ENCODE peak calls at places on chromosomes 16 and 17, in seven cellular contexts. U, K, H, Y, G, T and C are unnamed samples.

GRCh38 chr16:30934827-30935557 is 11.6 kb downstream of the FBXL19 start:
- DNase-seq in U (no peak), K (peak), H (no peak), Y (no peak), G (no peak), T (no peak), C (no peak)

GRCh38 chr16:3115011-3115410 is 2.6 kb downstream of the ZNF205 start:
- DNase-seq in U (no peak), K (no peak), H (no peak), Y (no peak), G (no peak), T (no peak), C (no peak)

GRCh38 chr17:43599835-43600234 is 53.7 kb upstream of the ETV4 start:
- DNase-seq in U (no peak), K (peak), H (no peak), Y (no peak), G (no peak), T (no peak), C (no peak)

GRCh38 chr16:24336491-24336890 is 80.4 kb downstream of the CACNG3 start:
- DNase-seq in U (no peak), K (no peak), H (no peak), Y (no peak), G (no peak), T (no peak), C (no peak)

GRCh38 chr17:20028436-20028835 is 19.3 kb downstream of the SPECC1 start:
- DNase-seq in U (no peak), K (no peak), H (no peak), Y (no peak), G (no peak), T (no peak), C (no peak)

GRCh38 chr17:77863814-77864161 is 94.7 kb upstream of the TNRC6C start:
- DNase-seq in U (no peak), K (peak), H (no peak), Y (no peak), G (no peak), T (no peak), C (no peak)

GRCh38 chr17:7673239-7673638 is 14.1 kb downstream of the TP53 start:
- DNase-seq in U (peak), K (no peak), H (peak), Y (no peak), G (no peak), T (peak), C (no peak)

GRCh38 chr16:81604960-81605383 is 160.4 kb downstream of the CMIP start:
- DNase-seq in U (no peak), K (peak), H (no peak), Y (no peak), G (no peak), T (peak), C (no peak)

GRCh38 chr16:54475019-54475418 is 188.4 kb upstream of the IRX3 start:
- DNase-seq in U (no peak), K (no peak), H (no peak), Y (no peak), G (no peak), T (no peak), C (no peak)

GRCh38 chr17:77491921-77492445 is 351.2 kb downstream of the SEC14L1 start:
- DNase-seq in U (no peak), K (no peak), H (no peak), Y (no peak), G (no peak), T (no peak), C (no peak)

GRCh38 chr16:11224096-11224893 is 31.7 kb downstream of the SOCS1 start:
- DNase-seq in U (peak), K (peak), H (peak), Y (no peak), G (no peak), T (peak), C (no peak)

GRCh38 chr17:29155235-29155965 is 24.8 kb downstream of the MYO18A start:
- DNase-seq in U (peak), K (peak), H (no peak), Y (no peak), G (no peak), T (no peak), C (no peak)

GRCh38 chr17:16215965-16216316 is 607 bp upstream of the NCOR1 start:
- DNase-seq in U (no peak), K (no peak), H (no peak), Y (no peak), G (no peak), T (peak), C (no peak)

GRCh38 chr16:12027091-12027490 is 50.6 kb downstream of the SNX29 start:
- DNase-seq in U (no peak), K (no peak), H (no peak), Y (no peak), G (no peak), T (peak), C (no peak)

GRCh38 chr16:88331989-88332920 is 50.5 kb upstream of the ZNF469 start:
- DNase-seq in U (no peak), K (peak), H (no peak), Y (no peak), G (peak), T (no peak), C (no peak)

GRCh38 chr16:29943846-29944669 is 17.8 kb upstream of the TMEM219 start:
- DNase-seq in U (no peak), K (peak), H (no peak), Y (no peak), G (peak), T (peak), C (no peak)

GRCh38 chr16:88651276-88651988 is 579 bp upstream of the CYBA start:
- DNase-seq in U (peak), K (no peak), H (peak), Y (no peak), G (no peak), T (peak), C (no peak)

GRCh38 chr17:78272181-78272913 is 40.9 kb downstream of the TMEM235 start:
- DNase-seq in U (peak), K (no peak), H (no peak), Y (no peak), G (peak), T (no peak), C (no peak)